ENCODE peak calls at places on chromosomes 16 and 17, in ten cellular contexts. K, X, C, I, R, S, T, Z, V and A are unnamed samples.

GRCh38 chr16:2244301-2244700 is 7.1 kb downstream of the ECI1 start:
- DNase-seq in T (no peak), X (no peak), R (no peak), V (no peak), K (no peak), S (no peak), Z (no peak), I (no peak), C (no peak), A (no peak)

GRCh38 chr16:28063047-28063521 is 430 bp downstream of the GSG1L start:
- DNase-seq in C (no peak), K (no peak), T (no peak), X (no peak), S (peak), Z (no peak), V (no peak), R (no peak), I (no peak), A (no peak)

GRCh38 chr17:54992797-54993639 is 24.5 kb downstream of the STXBP4 start:
- DNase-seq in V (peak), X (no peak), Z (no peak), T (peak), K (no peak), S (no peak), R (peak), C (no peak), I (no peak), A (no peak)

GRCh38 chr16:87581867-87582220 is 20.5 kb upstream of the JPH3 start:
- DNase-seq in X (no peak), C (peak), S (no peak), T (peak), Z (peak), K (no peak), R (peak), V (peak), I (no peak), A (peak)

GRCh38 chr17:28396635-28397239 is 9.3 kb downstream of the SLC46A1 start:
- DNase-seq in X (peak), S (no peak), T (peak), R (no peak), C (no peak), K (no peak), V (no peak), Z (no peak), I (no peak), A (no peak)

GRCh38 chr17:77049440-77049839 is 91.3 kb upstream of the SEC14L1 start:
- DNase-seq in S (no peak), R (no peak), V (peak), Z (no peak), C (no peak), X (no peak), T (no peak), I (no peak), K (no peak), A (no peak)

GRCh38 chr17:42679001-42679491 is 2.3 kb upstream of the PLEKHH3 start:
- DNase-seq in I (no peak), V (peak), R (no peak), C (no peak), Z (peak), K (peak), T (peak), X (peak), S (peak), A (peak)

GRCh38 chr16:86261379-86261778 is 248.9 kb upstream of the FOXF1 start:
- DNase-seq in S (no peak), I (no peak), Z (peak), X (no peak), K (no peak), C (no peak), T (no peak), V (peak), R (no peak), A (no peak)

GRCh38 chr16:22634913-22635312 is 124.2 kb downstream of the NPIPB5 start:
- DNase-seq in I (no peak), S (no peak), Z (no peak), R (no peak), X (no peak), T (no peak), K (no peak), C (no peak), V (no peak), A (no peak)

GRCh38 chr16:23514381-23515152 is 4.3 kb upstream of the GGA2 start:
- DNase-seq in X (peak), V (peak), Z (no peak), R (no peak), K (peak), S (no peak), I (no peak), C (no peak), T (no peak), A (no peak)

GRCh38 chr17:49968380-49969133 is 433 bp upstream of the DLX4 start:
- DNase-seq in S (peak), T (peak), K (peak), Z (peak), V (peak), I (peak), X (peak), C (no peak), R (peak), A (peak)

GRCh38 chr17:17819561-17819995 is 17.2 kb downstream of the SREBF1 start:
- DNase-seq in X (peak), V (peak), S (no peak), K (no peak), Z (peak), C (no peak), T (peak), I (no peak), R (no peak), A (peak)

GRCh38 chr17:40352044-40352778 is 12.3 kb downstream of the GJD3 start:
- DNase-seq in Z (no peak), S (no peak), I (no peak), K (no peak), C (no peak), R (no peak), T (no peak), V (no peak), X (no peak), A (peak)

GRCh38 chr17:17303010-17303846 is at the start of gene NT5M:
- DNase-seq in R (no peak), C (peak), I (peak), K (peak), S (peak), X (peak), Z (peak), V (peak), T (peak), A (peak)

GRCh38 chr16:85438981-85439639 is 174.0 kb upstream of the GSE1 start:
- DNase-seq in K (no peak), I (no peak), S (no peak), C (no peak), R (no peak), X (no peak), T (no peak), V (no peak), Z (no peak), A (no peak)

GRCh38 chr17:72193395-72194106 is 72.7 kb downstream of the SOX9 start:
- DNase-seq in T (no peak), S (peak), I (no peak), V (no peak), C (no peak), R (no peak), Z (peak), K (no peak), X (no peak), A (peak)

GRCh38 chr16:65122974-65123845 is 1.3 kb upstream of the CDH11 start:
- DNase-seq in X (no peak), T (no peak), Z (no peak), I (no peak), R (no peak), V (peak), C (no peak), K (no peak), S (peak), A (peak)

GRCh38 chr16:17331071-17331521 is 139.7 kb downstream of the XYLT1 start:
- DNase-seq in Z (no peak), S (no peak), C (peak), V (no peak), R (peak), K (no peak), T (no peak), I (no peak), X (no peak), A (peak)

GRCh38 chr16:5982979-5983378 is 885.4 kb upstream of the EEF2KMT start:
- DNase-seq in S (no peak), R (no peak), I (no peak), V (no peak), Z (no peak), T (no peak), C (no peak), X (no peak), K (no peak), A (no peak)

GRCh38 chr16:56382901-56383355 is 42.4 kb downstream of the AMFR start:
- DNase-seq in S (no peak), V (no peak), Z (no peak), C (no peak), K (no peak), I (no peak), T (peak), X (no peak), R (no peak), A (no peak)

GRCh38 chr17:2239882-2240430 is 63.6 kb downstream of the SMG6 start:
- DNase-seq in R (peak), K (no peak), S (no peak), C (peak), Z (peak), I (no peak), X (peak), T (peak), V (no peak), A (peak)